ENCODE peak calls at places on chromosomes 12 and 14, in ten cellular contexts. H is Calu3, F is IMR-90, B is A549, Q is coronary artery, O is HFFc6, A is GM12865, R is neural progenitor cell, D is heart left ventricle, X is HFF-Myc. E is an unnamed sample.

GRCh38 chr12:112001555-112001954 is 11.4 kb downstream of the TMEM116 start:
- DNase-seq in H (no peak), F (peak), B (no peak), Q (no peak), O (peak), A (no peak), R (no peak), D (no peak), X (no peak), E (no peak)

GRCh38 chr14:67392123-67392522 is 19.8 kb downstream of the PLEK2 start:
- DNase-seq in H (no peak), F (no peak), B (no peak), Q (no peak), O (no peak), A (no peak), R (no peak), D (no peak), X (no peak), E (no peak)

GRCh38 chr12:56840922-56841321 is 77.8 kb downstream of the HSD17B6 start:
- DNase-seq in H (no peak), F (peak), B (no peak), Q (no peak), O (peak), A (no peak), R (no peak), D (no peak), X (no peak), E (no peak)

GRCh38 chr14:24274101-24274543 is 2.7 kb upstream of the RABGGTA start:
- DNase-seq in H (peak), F (peak), B (no peak), Q (no peak), O (no peak), A (peak), R (no peak), D (no peak), X (no peak), E (no peak)

GRCh38 chr12:26690601-26691000 is 142.4 kb downstream of the ITPR2 start:
- DNase-seq in H (no peak), F (no peak), B (no peak), Q (no peak), O (no peak), A (no peak), R (no peak), D (no peak), X (no peak), E (no peak)

GRCh38 chr12:109757671-109758265 is 44.1 kb downstream of the FAM222A start:
- DNase-seq in H (no peak), F (no peak), B (no peak), Q (peak), O (no peak), A (no peak), R (no peak), D (no peak), X (no peak), E (no peak)

GRCh38 chr12:48198619-48198973 is 4.5 kb downstream of the OR10AD1 start:
- DNase-seq in H (peak), F (no peak), B (no peak), Q (peak), O (no peak), A (peak), R (no peak), D (peak), X (no peak), E (no peak)

GRCh38 chr12:127677537-127678131 is 589.3 kb upstream of the TMEM132C start:
- DNase-seq in H (peak), F (peak), B (peak), Q (no peak), O (peak), A (peak), R (peak), D (peak), X (peak), E (peak)

GRCh38 chr14:55803506-55804197 is 223.6 kb downstream of the KTN1 start:
- DNase-seq in H (no peak), F (no peak), B (no peak), Q (no peak), O (no peak), A (no peak), R (no peak), D (no peak), X (no peak), E (no peak)

GRCh38 chr14:39431416-39432178 is 636 bp downstream of the FBXO33 start:
- DNase-seq in H (peak), F (peak), B (peak), Q (peak), O (peak), A (peak), R (peak), D (peak), X (no peak), E (peak)

GRCh38 chr14:61342486-61342885 is 21.1 kb downstream of the PRKCH start:
- DNase-seq in H (no peak), F (no peak), B (no peak), Q (no peak), O (no peak), A (peak), R (no peak), D (no peak), X (no peak), E (no peak)

GRCh38 chr12:21941522-21942376 is 523 bp upstream of the ABCC9 start:
- DNase-seq in H (no peak), F (peak), B (no peak), Q (peak), O (no peak), A (no peak), R (peak), D (peak), X (no peak), E (peak)

GRCh38 chr12:112303004-112303403 is 79.2 kb downstream of the HECTD4 start:
- DNase-seq in H (peak), F (peak), B (peak), Q (no peak), O (peak), A (peak), R (no peak), D (no peak), X (peak), E (no peak)

GRCh38 chr12:131097247-131098177 is 143.8 kb downstream of the ADGRD1 start:
- DNase-seq in H (no peak), F (no peak), B (no peak), Q (no peak), O (no peak), A (no peak), R (no peak), D (no peak), X (no peak), E (no peak)

GRCh38 chr12:110317921-110318320 is 36.9 kb downstream of the ATP2A2 start:
- DNase-seq in H (no peak), F (peak), B (no peak), Q (no peak), O (peak), A (no peak), R (no peak), D (peak), X (no peak), E (no peak)

GRCh38 chr14:96584199-96584906 is 82.2 kb downstream of the PAPOLA start:
- DNase-seq in H (peak), F (no peak), B (peak), Q (peak), O (no peak), A (peak), R (peak), D (no peak), X (no peak), E (peak)

GRCh38 chr12:77814361-77814760 is 16.3 kb upstream of the NAV3 start:
- DNase-seq in H (no peak), F (no peak), B (no peak), Q (no peak), O (no peak), A (no peak), R (no peak), D (no peak), X (no peak), E (no peak)

GRCh38 chr12:28893365-28893764 is 255.7 kb upstream of the FAR2 start:
- DNase-seq in H (no peak), F (peak), B (no peak), Q (no peak), O (no peak), A (no peak), R (no peak), D (no peak), X (no peak), E (no peak)

GRCh38 chr12:65965358-65965757 is 141.1 kb downstream of the HMGA2 start:
- DNase-seq in H (no peak), F (peak), B (no peak), Q (no peak), O (peak), A (no peak), R (no peak), D (no peak), X (no peak), E (no peak)

GRCh38 chr12:68435238-68435637 is 103.1 kb upstream of the MDM1 start:
- DNase-seq in H (no peak), F (no peak), B (no peak), Q (no peak), O (no peak), A (no peak), R (no peak), D (no peak), X (no peak), E (no peak)

GRCh38 chr12:124769166-124769530 is 94.5 kb downstream of the SCARB1 start:
- DNase-seq in H (no peak), F (peak), B (no peak), Q (no peak), O (no peak), A (no peak), R (no peak), D (no peak), X (no peak), E (no peak)

GRCh38 chr12:106110626-106111300 is 28.0 kb downstream of the NUAK1 start:
- DNase-seq in H (no peak), F (no peak), B (no peak), Q (no peak), O (no peak), A (no peak), R (no peak), D (peak), X (no peak), E (no peak)

GRCh38 chr12:22477166-22477893 is 67.0 kb downstream of the C2CD5 start:
- DNase-seq in H (no peak), F (peak), B (no peak), Q (no peak), O (peak), A (no peak), R (no peak), D (no peak), X (peak), E (no peak)

GRCh38 chr12:99772274-99772673 is 124.7 kb downstream of the GARIN6 start:
- DNase-seq in H (no peak), F (no peak), B (no peak), Q (no peak), O (no peak), A (no peak), R (no peak), D (no peak), X (no peak), E (no peak)

GRCh38 chr12:32266756-32267155 is 132.6 kb upstream of the FGD4 start:
- DNase-seq in H (no peak), F (no peak), B (no peak), Q (no peak), O (no peak), A (no peak), R (no peak), D (no peak), X (no peak), E (no peak)

GRCh38 chr14:61470261-61470953 is 149.0 kb downstream of the PRKCH start:
- DNase-seq in H (no peak), F (peak), B (no peak), Q (no peak), O (peak), A (no peak), R (peak), D (peak), X (peak), E (no peak)

GRCh38 chr12:124683330-124683662 is 115.9 kb upstream of the NCOR2 start:
- DNase-seq in H (peak), F (peak), B (peak), Q (no peak), O (no peak), A (no peak), R (peak), D (no peak), X (no peak), E (no peak)

GRCh38 chr14:93984987-93985410 is 8.6 kb upstream of the ASB2 start:
- DNase-seq in H (peak), F (peak), B (peak), Q (no peak), O (peak), A (peak), R (peak), D (no peak), X (peak), E (peak)

GRCh38 chr12:62876938-62877548 is 57.9 kb downstream of the PPM1H start:
- DNase-seq in H (no peak), F (no peak), B (no peak), Q (no peak), O (no peak), A (no peak), R (no peak), D (no peak), X (no peak), E (no peak)

GRCh38 chr12:16012086-16012485 is 101.0 kb downstream of the DERA start:
- DNase-seq in H (no peak), F (peak), B (no peak), Q (no peak), O (no peak), A (no peak), R (no peak), D (no peak), X (no peak), E (no peak)

GRCh38 chr14:21267431-21267845 is 1.8 kb downstream of the HNRNPC start:
- DNase-seq in H (no peak), F (no peak), B (no peak), Q (no peak), O (no peak), A (peak), R (no peak), D (no peak), X (no peak), E (no peak)

GRCh38 chr12:64737539-64737938 is 21.7 kb downstream of the GNS start:
- DNase-seq in H (no peak), F (no peak), B (no peak), Q (no peak), O (no peak), A (peak), R (no peak), D (no peak), X (no peak), E (no peak)

GRCh38 chr12:91395628-91396027 is 213.0 kb upstream of the DCN start:
- DNase-seq in H (no peak), F (no peak), B (no peak), Q (no peak), O (no peak), A (no peak), R (no peak), D (no peak), X (no peak), E (no peak)

GRCh38 chr12:131275824-131276223 is 322.1 kb downstream of the ADGRD1 start:
- DNase-seq in H (no peak), F (no peak), B (no peak), Q (no peak), O (no peak), A (no peak), R (no peak), D (peak), X (no peak), E (no peak)

GRCh38 chr14:36976571-36977023 is 195.8 kb downstream of the SLC25A21 start:
- DNase-seq in H (peak), F (peak), B (no peak), Q (no peak), O (peak), A (no peak), R (no peak), D (no peak), X (no peak), E (no peak)

GRCh38 chr12:71840226-71840847 is 778 bp downstream of the TBC1D15 start:
- DNase-seq in H (peak), F (peak), B (peak), Q (no peak), O (peak), A (peak), R (no peak), D (no peak), X (peak), E (peak)

GRCh38 chr12:52221912-52222457 is 11.1 kb upstream of the KRT7 start:
- DNase-seq in H (peak), F (peak), B (no peak), Q (no peak), O (peak), A (peak), R (peak), D (no peak), X (no peak), E (peak)

GRCh38 chr12:88923631-88924030 is 343.4 kb upstream of the KITLG start:
- DNase-seq in H (no peak), F (no peak), B (no peak), Q (no peak), O (no peak), A (no peak), R (no peak), D (no peak), X (no peak), E (no peak)

GRCh38 chr12:81627336-81628189 is 131.6 kb downstream of the PPFIA2 start:
- DNase-seq in H (peak), F (peak), B (peak), Q (no peak), O (peak), A (peak), R (peak), D (no peak), X (peak), E (peak)

GRCh38 chr14:80974338-80975078 is 19.1 kb downstream of the TSHR start:
- DNase-seq in H (no peak), F (no peak), B (no peak), Q (no peak), O (no peak), A (no peak), R (no peak), D (no peak), X (no peak), E (no peak)

GRCh38 chr14:80978403-80978802 is 23.0 kb downstream of the TSHR start:
- DNase-seq in H (no peak), F (no peak), B (no peak), Q (no peak), O (no peak), A (no peak), R (no peak), D (no peak), X (no peak), E (no peak)

GRCh38 chr14:80979951-80980350 is 24.5 kb downstream of the TSHR start:
- DNase-seq in H (no peak), F (no peak), B (no peak), Q (no peak), O (no peak), A (no peak), R (no peak), D (no peak), X (no peak), E (no peak)

GRCh38 chr14:80973918-80974317 is 18.5 kb downstream of the TSHR start:
- DNase-seq in H (no peak), F (no peak), B (no peak), Q (no peak), O (no peak), A (no peak), R (no peak), D (no peak), X (no peak), E (no peak)

DNA sequence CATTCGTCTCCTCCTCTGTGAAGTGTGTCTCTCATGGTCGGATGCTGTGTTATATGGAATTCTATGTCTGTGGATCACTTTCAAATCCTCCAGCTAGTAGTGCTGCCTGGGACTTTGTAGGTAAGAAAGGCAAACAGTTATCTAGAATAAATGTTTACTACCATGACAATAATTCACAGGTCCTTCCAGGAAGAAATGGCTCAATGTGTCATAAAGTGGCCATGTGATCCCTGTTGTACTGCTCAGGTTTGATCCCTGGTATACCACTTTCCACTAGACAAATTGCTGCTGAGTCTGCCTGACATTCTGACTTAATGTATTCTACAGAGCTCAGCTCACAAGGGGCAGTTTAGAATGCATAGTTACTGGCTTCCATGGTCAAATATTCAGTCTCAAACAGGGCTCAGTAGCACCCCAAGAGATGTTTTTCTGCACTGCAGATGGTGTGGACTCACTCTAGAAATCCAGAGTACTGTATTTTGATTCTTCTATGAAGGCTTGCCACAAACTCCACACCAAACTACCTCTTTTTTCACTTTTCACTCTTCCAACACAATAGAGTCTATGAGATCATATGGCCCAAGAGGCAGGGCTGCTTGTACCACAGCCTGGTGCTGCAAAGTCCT is 21.8 kb downstream of the TSHR start:
- DNase-seq in H (no peak), F (no peak), B (no peak), Q (no peak), O (no peak), A (no peak), R (no peak), D (no peak), X (no peak), E (no peak)
- TF ChIP-seq CTCF in H (no peak), F (no peak), B (no peak), Q (no peak), O (peak), A (no peak), R (peak), D (no peak), X (no peak), E (no peak)

GRCh38 chr14:31300883-31301282 is 93.3 kb upstream of the HECTD1 start:
- DNase-seq in H (no peak), F (no peak), B (no peak), Q (no peak), O (no peak), A (no peak), R (no peak), D (no peak), X (no peak), E (no peak)

GRCh38 chr14:31303654-31304053 is 96.1 kb upstream of the HECTD1 start:
- DNase-seq in H (no peak), F (no peak), B (no peak), Q (no peak), O (no peak), A (no peak), R (no peak), D (no peak), X (no peak), E (no peak)

GRCh38 chr14:31297701-31298344 is 90.2 kb upstream of the HECTD1 start:
- DNase-seq in H (no peak), F (peak), B (no peak), Q (no peak), O (peak), A (peak), R (no peak), D (no peak), X (no peak), E (no peak)

GRCh38 chr14:31297112-31297511 is 89.5 kb upstream of the HECTD1 start:
- DNase-seq in H (no peak), F (no peak), B (no peak), Q (no peak), O (no peak), A (no peak), R (no peak), D (no peak), X (no peak), E (no peak)

DNA sequence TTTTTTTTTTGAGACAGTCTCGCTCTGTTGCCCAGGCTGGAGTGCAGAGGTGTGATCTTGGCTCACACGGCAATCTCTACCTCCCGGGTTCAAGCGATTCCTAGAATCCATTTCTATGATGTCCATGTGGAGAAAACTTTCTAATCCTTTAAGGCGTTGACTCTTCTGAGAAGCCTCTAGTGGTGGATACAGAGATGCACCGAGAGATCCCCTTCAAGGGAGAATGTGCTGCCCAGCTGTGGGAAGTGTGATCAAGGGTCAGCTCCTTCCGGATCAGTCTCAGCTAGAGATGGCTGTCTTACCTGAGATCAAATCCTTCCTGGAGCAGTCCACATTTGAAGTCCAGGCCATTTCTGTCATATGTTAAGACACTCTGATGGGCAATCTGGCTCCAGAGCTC is 92.7 kb upstream of the HECTD1 start:
- DNase-seq in H (no peak), F (no peak), B (peak), Q (no peak), O (no peak), A (no peak), R (no peak), D (no peak), X (no peak), E (no peak)
- TF ChIP-seq CTCF in H (no peak), F (peak), B (peak), Q (no peak), O (peak), A (no peak), R (peak), D (no peak), X (no peak), E (no peak)

GRCh38 chr14:90393966-90394365 is 2.9 kb upstream of the CALM1 start:
- DNase-seq in H (no peak), F (no peak), B (no peak), Q (no peak), O (no peak), A (no peak), R (no peak), D (no peak), X (no peak), E (no peak)

GRCh38 chr14:90398841-90399540 is 2.2 kb downstream of the CALM1 start:
- DNase-seq in H (no peak), F (no peak), B (no peak), Q (no peak), O (no peak), A (no peak), R (no peak), D (no peak), X (no peak), E (no peak)

GRCh38 chr14:90398315-90398811 is 1.5 kb downstream of the CALM1 start:
- DNase-seq in H (peak), F (no peak), B (no peak), Q (peak), O (no peak), A (peak), R (peak), D (peak), X (no peak), E (no peak)

GRCh38 chr14:90397401-90398314 is 829 bp downstream of the CALM1 start:
- DNase-seq in H (peak), F (peak), B (peak), Q (peak), O (peak), A (peak), R (peak), D (peak), X (no peak), E (peak)

GRCh38 chr14:90396342-90397339 is at the start of gene CALM1:
- DNase-seq in H (peak), F (peak), B (peak), Q (peak), O (peak), A (peak), R (peak), D (peak), X (peak), E (peak)
- TF ChIP-seq CTCF in H (no peak), F (peak), B (no peak), Q (no peak), O (no peak), A (no peak), R (no peak), D (peak), X (no peak), E (no peak)

GRCh38 chr12:122137229-122137628 is 36.8 kb downstream of the IL31 start:
- DNase-seq in H (no peak), F (no peak), B (no peak), Q (no peak), O (no peak), A (no peak), R (peak), D (no peak), X (no peak), E (no peak)
- TF ChIP-seq CTCF in H (no peak), F (no peak), B (no peak), Q (no peak), O (peak), A (peak), R (peak), D (no peak), X (peak), E (no peak)